ENCODE peak calls at places on chromosome 13, in six cellular contexts. W, Z, M, Q, O and L are unnamed samples.

GRCh38 chr13:38662362-38662761 is 24.5 kb upstream of the FREM2 start:
- DNase-seq in W (no peak), Z (peak; percentile 41), M (no peak), Q (no peak), O (peak; percentile 56), L (no peak)

GRCh38 chr13:80048802-80049201 is 292.1 kb downstream of the SPRY2 start:
- DNase-seq in W (peak; percentile 47), Z (peak; percentile 89), M (peak; percentile 81), Q (no peak), O (peak; percentile 74), L (peak; percentile 75)

GRCh38 chr13:113528101-113528797 is 37.7 kb upstream of the DCUN1D2 start:
- DNase-seq in W (no peak), Z (no peak), M (no peak), Q (no peak), O (peak; percentile 71), L (no peak)

GRCh38 chr13:33524086-33524485 is 238.5 kb upstream of the STARD13 start:
- DNase-seq in W (no peak), Z (peak; percentile 13), M (no peak), Q (no peak), O (no peak), L (no peak)

GRCh38 chr13:114019367-114019766 is 45.5 kb upstream of the C13orf46 start:
- DNase-seq in W (peak; percentile 17), Z (no peak), M (peak; percentile 32), Q (no peak), O (no peak), L (no peak)

GRCh38 chr13:99819962-99820361 is 151.6 kb downstream of the ZIC5 start:
- DNase-seq in W (no peak), Z (no peak), M (no peak), Q (no peak), O (no peak), L (no peak)

GRCh38 chr13:51721485-51721884 is 82.5 kb downstream of the DHRS12 start:
- DNase-seq in W (no peak), Z (no peak), M (peak; percentile 23), Q (no peak), O (no peak), L (no peak)

GRCh38 chr13:111915104-111915551 is 151.8 kb upstream of the SOX1 start:
- DNase-seq in W (no peak), Z (no peak), M (no peak), Q (no peak), O (no peak), L (no peak)

GRCh38 chr13:113996081-113996911 is 22.4 kb upstream of the C13orf46 start:
- DNase-seq in W (no peak), Z (no peak), M (peak; percentile 9), Q (no peak), O (no peak), L (no peak)

GRCh38 chr13:80239116-80239515 is 101.8 kb downstream of the SPRY2 start:
- DNase-seq in W (no peak), Z (no peak), M (no peak), Q (no peak), O (no peak), L (no peak)

GRCh38 chr13:64925727-64926126 is 2304.4 kb downstream of the PCDH9 start:
- DNase-seq in W (no peak), Z (no peak), M (no peak), Q (no peak), O (no peak), L (no peak)

GRCh38 chr13:97435297-97435682 is 1.3 kb downstream of the RAP2A start:
- DNase-seq in W (no peak), Z (no peak), M (no peak), Q (no peak), O (no peak), L (no peak)

GRCh38 chr13:87153371-87153770 is 517.8 kb upstream of the SLITRK5 start:
- DNase-seq in W (no peak), Z (no peak), M (no peak), Q (no peak), O (no peak), L (no peak)

DNA sequence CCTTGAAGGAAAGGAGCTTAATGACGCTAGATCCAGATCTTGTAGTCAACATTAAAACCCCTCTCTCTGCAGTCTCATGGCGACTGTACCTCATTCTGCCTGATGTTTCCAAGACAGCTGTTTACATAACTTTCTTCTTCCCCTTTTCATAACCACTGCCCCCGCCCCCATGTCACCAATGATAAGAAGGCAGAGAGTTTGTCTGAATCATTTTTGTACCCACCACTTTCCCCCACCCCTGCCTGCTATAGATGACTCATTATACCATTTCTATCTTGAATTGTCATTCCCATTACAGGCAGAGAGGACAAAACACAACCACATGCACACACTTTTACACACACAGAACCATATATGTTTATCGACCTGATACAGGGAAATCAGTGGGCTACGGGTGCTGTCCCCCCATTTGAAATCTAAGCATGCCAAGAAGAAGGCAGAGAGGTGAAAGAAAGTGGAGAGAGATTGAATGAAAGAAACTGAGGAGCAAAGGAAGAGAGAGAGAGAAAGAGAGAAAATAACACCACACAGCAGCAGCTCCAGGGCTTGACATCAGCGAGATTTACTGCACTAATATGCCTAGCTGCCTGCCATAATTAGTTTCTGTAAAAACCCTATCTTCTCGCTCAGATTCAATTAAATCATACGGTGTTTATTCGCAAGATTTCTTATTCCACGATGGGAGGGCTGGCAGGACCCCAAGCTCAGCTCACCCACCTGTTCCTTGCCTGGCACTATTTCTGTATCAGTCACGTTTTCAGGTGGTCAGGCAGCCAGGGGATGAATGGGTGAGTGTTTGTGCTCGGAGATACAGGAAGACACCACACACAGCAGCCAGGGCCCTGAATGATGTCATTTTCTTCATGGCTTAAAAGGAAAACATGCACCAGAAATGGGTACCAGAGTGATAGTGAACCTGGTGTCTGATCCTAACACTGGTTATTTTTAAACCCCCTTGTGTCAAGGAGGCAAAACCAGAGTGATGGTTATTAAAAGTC is 114.3 kb upstream of the SERP2 start:
- DNase-seq in W (no peak), Z (peak; percentile 25), M (peak; percentile 41), Q (no peak), O (no peak), L (no peak)
- H3K27ac ChIP-seq in W (no peak overlapping the region), Z (peak overlapping the region; percentile 69), M (peak overlapping the region; percentile 66), Q (no peak overlapping the region), O (no peak overlapping the region), L (no peak overlapping the region)

DNA sequence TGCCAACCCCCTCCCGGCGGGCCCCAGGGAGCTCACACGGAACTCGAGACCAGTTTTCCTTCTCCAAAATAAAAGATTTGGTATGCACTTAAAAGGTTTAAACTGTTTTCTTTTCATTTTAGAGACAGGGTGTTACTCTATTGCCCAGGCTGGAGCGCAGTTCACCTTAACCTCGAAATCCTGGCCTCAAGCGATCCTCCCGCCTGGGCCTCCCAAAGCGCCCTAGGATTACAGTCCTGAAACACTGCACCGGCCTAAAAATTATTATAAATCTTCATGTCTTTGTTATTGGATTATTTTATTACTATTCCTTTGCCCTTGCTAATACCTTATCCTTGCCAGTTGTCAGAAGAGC is 553 bp upstream of the SLC7A1 start:
- DNase-seq in W (no peak), Z (no peak), M (no peak), Q (no peak), O (no peak), L (no peak)
- H3K27ac ChIP-seq in W (no peak overlapping the region), Z (peak overlapping the region; percentile 46), M (no peak overlapping the region), Q (no peak overlapping the region), O (no peak overlapping the region), L (no peak overlapping the region)

DNA sequence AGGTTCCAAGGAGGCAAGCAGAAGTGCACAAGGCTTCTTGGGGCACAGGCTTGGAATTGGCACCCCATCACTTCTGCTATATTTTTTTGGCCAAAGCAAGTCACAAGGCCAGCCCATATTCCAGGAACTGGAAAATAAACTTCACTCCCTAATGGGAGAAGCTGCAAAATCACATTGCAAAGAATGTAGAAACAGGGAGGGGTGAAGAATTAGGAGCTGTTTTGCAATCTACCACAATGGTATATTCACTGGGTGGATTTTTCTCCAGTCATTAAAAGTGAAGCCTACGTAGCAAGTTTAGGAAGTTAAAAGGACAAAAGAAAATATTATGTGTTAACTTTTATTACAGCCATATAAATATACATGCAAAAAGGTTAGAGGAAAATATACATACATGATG is 464.8 kb downstream of the COG6 start:
- DNase-seq in W (no peak), Z (no peak), M (no peak), Q (no peak), O (no peak), L (no peak)
- H3K27ac ChIP-seq in W (no peak overlapping the region), Z (no peak overlapping the region), M (no peak overlapping the region), Q (no peak overlapping the region), O (no peak overlapping the region), L (no peak overlapping the region)

DNA sequence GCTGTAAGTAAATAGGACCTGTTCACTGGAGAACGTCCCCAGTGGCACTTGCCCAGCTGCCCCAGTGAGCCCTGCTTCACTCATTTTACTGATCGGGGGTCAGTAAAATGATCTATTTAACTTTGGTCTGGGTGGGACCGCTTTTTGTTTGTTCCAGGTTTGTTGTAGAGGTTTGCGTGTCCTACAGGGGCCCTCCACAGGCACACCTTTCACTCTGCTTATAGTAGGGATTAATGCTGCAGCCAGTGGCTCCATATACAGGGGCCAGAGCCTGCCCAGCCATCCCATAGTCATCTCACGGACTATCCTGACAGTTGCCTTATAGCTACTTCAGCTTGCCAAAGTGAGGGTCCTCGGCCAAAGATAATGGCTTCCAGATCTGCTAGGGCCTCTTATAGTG is 104.1 kb downstream of the DNAJC3 start:
- DNase-seq in W (no peak), Z (no peak), M (no peak), Q (no peak), O (no peak), L (no peak)
- H3K27ac ChIP-seq in W (no peak overlapping the region), Z (no peak overlapping the region), M (no peak overlapping the region), Q (no peak overlapping the region), O (peak overlapping the region; percentile 52), L (no peak overlapping the region)